ENCODE peak calls at places on chromosomes 7 and 10, in four cellular contexts. M is HepG2, X is transverse colon, J is stomach. P is an unnamed sample.
A peak's percentile ranks its signal among the peaks of the same experiment; 100 is the strongest.

GRCh38 chr10:31123946-31124345 is 92.3 kb upstream of the ZNF438 start:
- DNase-seq in M (no peak), X (no peak), J (no peak), P (no peak)

GRCh38 chr7:112157072-112157471 is 49.1 kb downstream of the DOCK4 start:
- DNase-seq in M (no peak), X (no peak), J (no peak), P (no peak)

GRCh38 chr10:36538945-36539586 is 586.3 kb upstream of the ANKRD30A start:
- DNase-seq in M (no peak), X (no peak), J (peak; percentile 37), P (no peak)

GRCh38 chr7:156604311-156604710 is 36.3 kb upstream of the RNF32 start:
- DNase-seq in M (no peak), X (no peak), J (no peak), P (no peak)

GRCh38 chr10:86327954-86328705 is 38.5 kb downstream of the GRID1 start:
- DNase-seq in M (no peak), X (no peak), J (no peak), P (no peak)

GRCh38 chr7:2940466-2940865 is 96.4 kb upstream of the GNA12 start:
- DNase-seq in M (no peak), X (no peak), J (no peak), P (no peak)

GRCh38 chr7:157458254-157458633 is 121.4 kb downstream of the DNAJB6 start:
- DNase-seq in M (no peak), X (no peak), J (peak; percentile 4), P (no peak)

GRCh38 chr10:73907841-73908517 is 3.0 kb upstream of the PLAU start:
- DNase-seq in M (no peak), X (peak; percentile 22), J (no peak), P (peak; percentile 50)

GRCh38 chr7:39824801-39825200 is 125.3 kb upstream of the CDK13 start:
- DNase-seq in M (no peak), X (no peak), J (no peak), P (no peak)

GRCh38 chr7:148540041-148540738 is 50.4 kb upstream of the C7orf33 start:
- DNase-seq in M (no peak), X (no peak), J (no peak), P (peak; percentile 18)

GRCh38 chr10:26721561-26721960 is 24.1 kb downstream of the PDSS1 start:
- DNase-seq in M (no peak), X (no peak), J (no peak), P (peak; percentile 5)

GRCh38 chr7:107948645-107949442 is 54.1 kb downstream of the LAMB1 start:
- DNase-seq in M (peak; percentile 86), X (no peak), J (no peak), P (no peak)

GRCh38 chr7:101927389-101928306 is 110.2 kb downstream of the CUX1 start:
- DNase-seq in M (no peak), X (no peak), J (no peak), P (no peak)

GRCh38 chr7:68063171-68063570 is 1066.5 kb downstream of the TYW1 start:
- DNase-seq in M (no peak), X (no peak), J (no peak), P (no peak)

GRCh38 chr7:19958309-19958896 is 185.0 kb upstream of the TMEM196 start:
- DNase-seq in M (peak; percentile 1), X (no peak), J (no peak), P (no peak)

GRCh38 chr10:78196964-78197363 is 163.3 kb downstream of the RPS24 start:
- DNase-seq in M (no peak), X (no peak), J (no peak), P (no peak)

GRCh38 chr7:1209097-1209496 is 23.6 kb upstream of the UNCX start:
- DNase-seq in M (no peak), X (no peak), J (no peak), P (no peak)

GRCh38 chr7:131459256-131459655 is 97.2 kb downstream of the PODXL start:
- DNase-seq in M (no peak), X (no peak), J (no peak), P (no peak)

GRCh38 chr10:91088300-91089140 is 131.9 kb upstream of the PCGF5 start:
- DNase-seq in M (peak; percentile 30), X (no peak), J (no peak), P (no peak)
- TF ChIP-seq CTCF in M (peak; percentile 61), X (no peak), J (no peak), P (no peak)

GRCh38 chr10:133275683-133276092 is 980 bp downstream of the ADAM8 start:
- DNase-seq in M (no peak), X (no peak), J (no peak), P (no peak)

GRCh38 chr10:133276100-133276434 is 601 bp downstream of the ADAM8 start:
- DNase-seq in M (no peak), X (no peak), J (no peak), P (no peak)

GRCh38 chr10:133277993-133278576 is 1.4 kb upstream of the ADAM8 start:
- DNase-seq in M (peak; percentile 72), X (no peak), J (peak; percentile 69), P (no peak)

GRCh38 chr10:133277277-133277992 is 767 bp upstream of the ADAM8 start:
- DNase-seq in M (no peak), X (no peak), J (no peak), P (no peak)

GRCh38 chr10:133276435-133277201 is at the start of gene ADAM8:
- DNase-seq in M (no peak), X (peak; percentile 63), J (peak; percentile 65), P (no peak)
- H3K27ac ChIP-seq in M (no peak within 1 kb of the TSS), X (peak within 1 kb of the TSS; percentile 57), J (peak within 1 kb of the TSS; percentile 65), P (peak within 1 kb of the TSS; percentile 38)

DNA sequence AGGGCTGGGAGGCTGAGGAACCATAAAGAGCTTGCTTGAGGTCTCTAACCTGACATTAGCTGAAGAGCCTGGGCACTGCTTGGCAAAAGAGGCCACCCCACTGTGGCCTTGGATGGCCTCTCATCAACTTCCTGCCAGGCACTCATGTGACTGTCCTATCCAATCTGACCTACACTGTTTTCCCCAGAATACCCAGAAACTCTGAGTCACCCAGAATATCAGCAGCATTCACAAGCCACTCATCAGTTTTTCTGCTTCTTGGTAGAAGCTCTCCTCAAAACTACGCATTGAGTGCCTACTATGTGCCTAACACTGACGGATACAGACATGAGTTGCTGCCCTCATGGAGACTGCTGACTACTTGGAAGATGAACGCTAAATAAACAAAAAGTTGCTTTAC is 4.1 kb upstream of the NT5C2 start:
- DNase-seq in M (peak; percentile 78), X (no peak), J (peak; percentile 35), P (peak; percentile 43)
- TF ChIP-seq EP300 in M (peak; percentile 18), X (no peak), J (no peak), P (peak; percentile 81)

GRCh38 chr10:5977471-5978370 is at the start of gene IL15RA:
- DNase-seq in M (peak; percentile 24), X (peak; percentile 90), J (peak; percentile 90), P (no peak)
- TF ChIP-seq CTCF in M (no peak), X (peak; percentile 7), J (peak; percentile 23), P (peak; percentile 19)

DNA sequence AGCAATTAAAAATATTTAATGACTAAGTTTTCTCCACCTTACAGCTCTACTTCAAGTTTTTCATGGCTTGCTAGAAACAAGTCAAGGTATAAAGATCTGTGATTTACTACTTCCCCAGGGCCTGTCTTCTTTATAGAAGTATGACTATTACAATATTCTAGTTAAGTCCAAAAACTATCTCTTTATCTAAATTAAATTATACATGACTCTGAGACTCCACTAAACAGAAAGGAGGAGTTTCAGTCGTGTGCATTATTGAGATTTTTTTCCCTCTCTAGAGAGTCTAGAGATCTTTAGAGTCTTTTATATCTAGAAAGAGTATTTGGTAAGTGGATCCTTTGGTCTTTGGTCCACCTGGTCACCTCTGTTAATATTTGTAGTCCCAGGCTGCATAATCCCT is 100.7 kb downstream of the SEMA3E start:
- DNase-seq in M (no peak), X (no peak), J (no peak), P (no peak)
- H3K27ac ChIP-seq in M (no peak overlapping the region), X (no peak overlapping the region), J (no peak overlapping the region), P (no peak overlapping the region)

GRCh38 chr10:99779335-99779734 is 3.1 kb upstream of the ABCC2 start:
- DNase-seq in M (peak; percentile 76), X (no peak), J (no peak), P (peak; percentile 10)

GRCh38 chr10:99777918-99778716 is 4.3 kb upstream of the ABCC2 start:
- DNase-seq in M (peak; percentile 39), X (no peak), J (no peak), P (no peak)

GRCh38 chr10:99770408-99771045 is 11.9 kb upstream of the ABCC2 start:
- DNase-seq in M (peak; percentile 75), X (no peak), J (no peak), P (no peak)

DNA sequence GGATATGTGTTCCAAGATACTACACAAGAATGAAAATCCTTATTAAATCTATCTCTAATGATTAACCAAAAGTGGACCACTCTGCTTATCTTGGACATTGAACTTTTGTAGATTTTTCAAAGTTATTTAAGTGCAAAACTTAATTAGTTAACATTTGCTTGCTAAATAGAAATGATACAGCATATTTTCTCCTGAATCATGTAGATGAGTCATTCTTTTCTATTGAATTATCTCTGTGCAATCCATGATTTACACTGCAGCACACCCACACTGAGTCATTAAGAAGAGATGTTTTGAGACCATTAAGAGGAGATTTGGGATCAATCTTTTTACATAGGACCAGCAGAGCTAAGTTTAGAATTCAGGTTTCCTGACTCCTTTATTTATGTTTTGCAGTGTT is 6.6 kb upstream of the ABCC2 start:
- DNase-seq in M (peak; percentile 86), X (no peak), J (no peak), P (no peak)
- TF ChIP-seq EP300 in M (peak; percentile 75), X (no peak), J (no peak), P (no peak)